ENCODE peak calls at places on chromosomes 13 and 19, in seven cellular contexts. O is BJ; J is frontal cortex; P is stimulated activated CD8-positive, alpha-beta memory T cell treated with anti-CD3 and anti-CD28 coated beads, Interleukin-4, amount 100 ng/mL, for 1 hour; D is neural progenitor cell; Z is fibroblast of pulmonary artery; T is ELR. H is an unnamed sample.

GRCh38 chr13:87052731-87053130 is 618.4 kb upstream of the SLITRK5 start:
- DNase-seq in O (no peak), J (no peak), P (no peak), D (no peak), Z (peak; percentile 4), T (peak; percentile 57), H (no peak)

GRCh38 chr13:99035715-99036114 is 57.9 kb upstream of the DOCK9 start:
- DNase-seq in O (no peak), J (no peak), P (no peak), D (no peak), Z (no peak), T (no peak), H (no peak)

GRCh38 chr13:68490594-68490993 is 1260.5 kb upstream of the PCDH9 start:
- DNase-seq in O (no peak), J (no peak), P (no peak), D (no peak), Z (no peak), T (no peak), H (no peak)

GRCh38 chr19:1090731-1091543 is 4.2 kb downstream of the POLR2E start:
- DNase-seq in O (no peak), J (no peak), P (no peak), D (no peak), Z (no peak), T (no peak), H (no peak)

GRCh38 chr13:86447479-86447878 is 648.3 kb upstream of the SLITRK6 start:
- DNase-seq in O (no peak), J (no peak), P (no peak), D (no peak), Z (no peak), T (no peak), H (no peak)

GRCh38 chr13:35723820-35724219 is 247.3 kb upstream of the MAB21L1 start:
- DNase-seq in O (no peak), J (no peak), P (no peak), D (no peak), Z (peak; percentile 76), T (peak; percentile 73), H (no peak)

GRCh38 chr13:41008349-41008980 is 10.7 kb downstream of the ELF1 start:
- DNase-seq in O (no peak), J (no peak), P (no peak), D (no peak), Z (peak; percentile 79), T (peak; percentile 82), H (no peak)

GRCh38 chr19:13633109-13633508 is 126.8 kb upstream of the CACNA1A start:
- DNase-seq in O (no peak), J (no peak), P (no peak), D (peak; percentile 64), Z (no peak), T (no peak), H (no peak)

GRCh38 chr13:66359910-66360552 is 870.1 kb downstream of the PCDH9 start:
- DNase-seq in O (no peak), J (no peak), P (no peak), D (no peak), Z (no peak), T (peak; percentile 2), H (no peak)

GRCh38 chr19:43776285-43776684 is 4.5 kb downstream of the KCNN4 start:
- DNase-seq in O (no peak), J (no peak), P (no peak), D (no peak), Z (no peak), T (no peak), H (no peak)

GRCh38 chr19:5929179-5929578 is 15.1 kb downstream of the CAPS start:
- DNase-seq in O (no peak), J (no peak), P (no peak), D (no peak), Z (no peak), T (no peak), H (no peak)

GRCh38 chr13:72290962-72291681 is 424.1 kb upstream of the DACH1 start:
- DNase-seq in O (peak; percentile 16), J (no peak), P (no peak), D (no peak), Z (peak; percentile 44), T (peak; percentile 94), H (no peak)

GRCh38 chr19:19215792-19216191 is 4.0 kb downstream of the NCAN start:
- DNase-seq in O (no peak), J (no peak), P (no peak), D (no peak), Z (no peak), T (no peak), H (no peak)

GRCh38 chr19:40363128-40363527 is 14.6 kb downstream of the PLD3 start:
- DNase-seq in O (no peak), J (no peak), P (no peak), D (no peak), Z (no peak), T (peak; percentile 20), H (no peak)

GRCh38 chr13:44136693-44137268 is 236.8 kb upstream of the SERP2 start:
- DNase-seq in O (no peak), J (no peak), P (no peak), D (no peak), Z (no peak), T (peak; percentile 66), H (no peak)

GRCh38 chr13:112714772-112715569 is 25.1 kb downstream of the ATP11A start:
- DNase-seq in O (no peak), J (no peak), P (no peak), D (no peak), Z (peak; percentile 25), T (peak; percentile 28), H (no peak)

GRCh38 chr13:94427313-94427712 is 52.2 kb downstream of the DCT start:
- DNase-seq in O (no peak), J (no peak), P (no peak), D (no peak), Z (no peak), T (no peak), H (no peak)

GRCh38 chr19:31152906-31153305 is 196.3 kb downstream of the TSHZ3 start:
- DNase-seq in O (no peak), J (no peak), P (no peak), D (no peak), Z (no peak), T (peak; percentile 22), H (no peak)

GRCh38 chr19:13652810-13653590 is 111.3 kb upstream of the MRI1 start:
- DNase-seq in O (no peak), J (no peak), P (no peak), D (no peak), Z (no peak), T (no peak), H (no peak)

GRCh38 chr19:14135985-14136508 is 342 bp downstream of the ASF1B start:
- DNase-seq in O (no peak), J (no peak), P (no peak), D (no peak), Z (no peak), T (no peak), H (no peak)

GRCh38 chr19:47779524-47780214 is 1.2 kb downstream of the SELENOW start:
- DNase-seq in O (no peak), J (no peak), P (no peak), D (no peak), Z (no peak), T (no peak), H (peak; percentile 35)

GRCh38 chr19:28727133-28727834 is 485.7 kb downstream of the UQCRFS1 start:
- DNase-seq in O (no peak), J (no peak), P (no peak), D (peak; percentile 43), Z (peak; percentile 21), T (peak; percentile 60), H (no peak)

GRCh38 chr13:91398413-91399188 is at the start of gene GPC5:
- DNase-seq in O (no peak), J (peak; percentile 74), P (peak; percentile 60), D (peak; percentile 88), Z (peak; percentile 58), T (peak; percentile 66), H (no peak)

GRCh38 chr13:48398450-48399095 is 14.3 kb downstream of the LPAR6 start:
- DNase-seq in O (no peak), J (no peak), P (no peak), D (no peak), Z (peak; percentile 37), T (peak; percentile 55), H (no peak)

GRCh38 chr13:42835012-42835411 is 53.6 kb downstream of the FAM216B start:
- DNase-seq in O (no peak), J (no peak), P (no peak), D (no peak), Z (no peak), T (no peak), H (no peak)

GRCh38 chr13:99895428-99895998 is 76.1 kb downstream of the ZIC5 start:
- DNase-seq in O (no peak), J (no peak), P (no peak), D (peak; percentile 29), Z (peak; percentile 1), T (no peak), H (no peak)

GRCh38 chr13:45626731-45627374 is 11.3 kb upstream of the ERICH6B start:
- DNase-seq in O (no peak), J (no peak), P (no peak), D (no peak), Z (no peak), T (peak; percentile 51), H (no peak)

GRCh38 chr19:18800636-18801035 is 9.5 kb upstream of the COMP start:
- DNase-seq in O (no peak), J (no peak), P (no peak), D (no peak), Z (no peak), T (no peak), H (no peak)

GRCh38 chr13:65597839-65598818 is 1632.0 kb downstream of the PCDH9 start:
- DNase-seq in O (peak; percentile 52), J (no peak), P (no peak), D (peak; percentile 4), Z (peak; percentile 81), T (peak; percentile 72), H (no peak)

GRCh38 chr13:28358673-28359072 is 136.3 kb downstream of the FLT1 start:
- DNase-seq in O (no peak), J (no peak), P (no peak), D (no peak), Z (no peak), T (no peak), H (no peak)

GRCh38 chr13:40318366-40318765 is 348.1 kb downstream of the FOXO1 start:
- DNase-seq in O (no peak), J (no peak), P (no peak), D (no peak), Z (peak; percentile 34), T (no peak), H (no peak)

H was measured in cerebellar nuclear complex.